ENCODE peak calls at places on chromosomes 5 and 9, in seven cellular contexts. One of them, this sample, is unnamed. For H3K4me1, the result is how much of the 10 kb centered on the place peaks cover.

GRCh38 chr5:123546657-123547056 is 34.7 kb downstream of the CSNK1G3 start:
- DNase-seq in MM.1S: no peak
- DNase-seq in tibial nerve: no peak
- DNase-seq in left ventricle myocardium inferior: no peak
- DNase-seq in effector memory CD4-positive, alpha-beta T cell: no peak
- DNase-seq in lower lobe of right lung: no peak
- DNase-seq in psoas muscle: no peak
- DNase-seq in this sample: no peak

GRCh38 chr9:137141050-137141810 is 2.3 kb downstream of the GRIN1 start:
- DNase-seq in MM.1S: no peak
- DNase-seq in tibial nerve: no peak
- DNase-seq in left ventricle myocardium inferior: no peak
- DNase-seq in effector memory CD4-positive, alpha-beta T cell: no peak
- DNase-seq in lower lobe of right lung: no peak
- DNase-seq in psoas muscle: no peak
- DNase-seq in this sample: no peak

GRCh38 chr9:121975801-121976277 is 117.3 kb downstream of the TTLL11 start:
- DNase-seq in MM.1S: no peak
- DNase-seq in tibial nerve: no peak
- DNase-seq in left ventricle myocardium inferior: no peak
- DNase-seq in effector memory CD4-positive, alpha-beta T cell: no peak
- DNase-seq in lower lobe of right lung: no peak
- DNase-seq in psoas muscle: no peak
- DNase-seq in this sample: no peak

GRCh38 chr9:107588393-107588792 is 98.8 kb upstream of the KLF4 start:
- DNase-seq in MM.1S: no peak
- DNase-seq in tibial nerve: no peak
- DNase-seq in left ventricle myocardium inferior: no peak
- DNase-seq in effector memory CD4-positive, alpha-beta T cell: no peak
- DNase-seq in lower lobe of right lung: no peak
- DNase-seq in psoas muscle: no peak
- DNase-seq in this sample: no peak

GRCh38 chr5:36624277-36624676 is 17.9 kb downstream of the SLC1A3 start:
- DNase-seq in MM.1S: no peak
- DNase-seq in tibial nerve: no peak
- DNase-seq in left ventricle myocardium inferior: peak
- DNase-seq in effector memory CD4-positive, alpha-beta T cell: no peak
- DNase-seq in lower lobe of right lung: no peak
- DNase-seq in psoas muscle: peak
- DNase-seq in this sample: no peak

GRCh38 chr9:4225291-4226119 is 74.4 kb downstream of the GLIS3 start:
- DNase-seq in MM.1S: no peak
- DNase-seq in tibial nerve: no peak
- DNase-seq in left ventricle myocardium inferior: no peak
- DNase-seq in effector memory CD4-positive, alpha-beta T cell: no peak
- DNase-seq in lower lobe of right lung: no peak
- DNase-seq in psoas muscle: no peak
- DNase-seq in this sample: no peak

GRCh38 chr5:55037046-55037771 is 13.2 kb downstream of the GZMK start:
- DNase-seq in MM.1S: no peak
- DNase-seq in tibial nerve: no peak
- DNase-seq in left ventricle myocardium inferior: no peak
- DNase-seq in effector memory CD4-positive, alpha-beta T cell: no peak
- DNase-seq in lower lobe of right lung: no peak
- DNase-seq in psoas muscle: no peak
- DNase-seq in this sample: no peak

GRCh38 chr5:72195581-72195980 is 88.3 kb downstream of the MAP1B start:
- DNase-seq in MM.1S: no peak
- DNase-seq in tibial nerve: no peak
- DNase-seq in left ventricle myocardium inferior: no peak
- DNase-seq in effector memory CD4-positive, alpha-beta T cell: no peak
- DNase-seq in lower lobe of right lung: no peak
- DNase-seq in psoas muscle: no peak
- DNase-seq in this sample: no peak

GRCh38 chr5:36457511-36458260 is 148.7 kb upstream of the SLC1A3 start:
- DNase-seq in MM.1S: no peak
- DNase-seq in tibial nerve: no peak
- DNase-seq in left ventricle myocardium inferior: no peak
- DNase-seq in effector memory CD4-positive, alpha-beta T cell: no peak
- DNase-seq in lower lobe of right lung: no peak
- DNase-seq in psoas muscle: no peak
- DNase-seq in this sample: no peak

GRCh38 chr9:93041108-93041802 is 17.2 kb upstream of the SUSD3 start:
- DNase-seq in MM.1S: no peak
- DNase-seq in tibial nerve: no peak
- DNase-seq in left ventricle myocardium inferior: no peak
- DNase-seq in effector memory CD4-positive, alpha-beta T cell: no peak
- DNase-seq in lower lobe of right lung: no peak
- DNase-seq in psoas muscle: no peak
- DNase-seq in this sample: no peak
- H3K4me1 ChIP-seq in MM.1S: under half
- H3K4me1 ChIP-seq in tibial nerve: under half
- H3K4me1 ChIP-seq in left ventricle myocardium inferior: under half
- H3K4me1 ChIP-seq in effector memory CD4-positive, alpha-beta T cell: under half
- H3K4me1 ChIP-seq in lower lobe of right lung: under half
- H3K4me1 ChIP-seq in psoas muscle: under half
- H3K4me1 ChIP-seq in this sample: under half

GRCh38 chr5:61301345-61301744 is 30.7 kb upstream of the ZSWIM6 start:
- DNase-seq in MM.1S: no peak
- DNase-seq in tibial nerve: no peak
- DNase-seq in left ventricle myocardium inferior: no peak
- DNase-seq in effector memory CD4-positive, alpha-beta T cell: no peak
- DNase-seq in lower lobe of right lung: no peak
- DNase-seq in psoas muscle: no peak
- DNase-seq in this sample: no peak
- H3K4me1 ChIP-seq in MM.1S: under half
- H3K4me1 ChIP-seq in tibial nerve: under half
- H3K4me1 ChIP-seq in left ventricle myocardium inferior: half or more
- H3K4me1 ChIP-seq in effector memory CD4-positive, alpha-beta T cell: under half
- H3K4me1 ChIP-seq in lower lobe of right lung: under half
- H3K4me1 ChIP-seq in psoas muscle: under half
- H3K4me1 ChIP-seq in this sample: under half

GRCh38 chr9:128899566-128900322 is 17.8 kb downstream of the LRRC8A start:
- DNase-seq in MM.1S: no peak
- DNase-seq in tibial nerve: no peak
- DNase-seq in left ventricle myocardium inferior: no peak
- DNase-seq in effector memory CD4-positive, alpha-beta T cell: no peak
- DNase-seq in lower lobe of right lung: no peak
- DNase-seq in psoas muscle: no peak
- DNase-seq in this sample: no peak

GRCh38 chr9:128902351-128903078 is 18.3 kb upstream of the PHYHD1 start:
- DNase-seq in MM.1S: peak
- DNase-seq in tibial nerve: no peak
- DNase-seq in left ventricle myocardium inferior: peak
- DNase-seq in effector memory CD4-positive, alpha-beta T cell: peak
- DNase-seq in lower lobe of right lung: peak
- DNase-seq in psoas muscle: no peak
- DNase-seq in this sample: peak

GRCh38 chr9:128903079-128903461 is 17.7 kb upstream of the PHYHD1 start:
- DNase-seq in MM.1S: no peak
- DNase-seq in tibial nerve: no peak
- DNase-seq in left ventricle myocardium inferior: no peak
- DNase-seq in effector memory CD4-positive, alpha-beta T cell: no peak
- DNase-seq in lower lobe of right lung: no peak
- DNase-seq in psoas muscle: no peak
- DNase-seq in this sample: no peak

GRCh38 chr9:128901822-128902221 is 19.0 kb upstream of the PHYHD1 start:
- DNase-seq in MM.1S: no peak
- DNase-seq in tibial nerve: no peak
- DNase-seq in left ventricle myocardium inferior: no peak
- DNase-seq in effector memory CD4-positive, alpha-beta T cell: no peak
- DNase-seq in lower lobe of right lung: no peak
- DNase-seq in psoas muscle: no peak
- DNase-seq in this sample: no peak

DNA sequence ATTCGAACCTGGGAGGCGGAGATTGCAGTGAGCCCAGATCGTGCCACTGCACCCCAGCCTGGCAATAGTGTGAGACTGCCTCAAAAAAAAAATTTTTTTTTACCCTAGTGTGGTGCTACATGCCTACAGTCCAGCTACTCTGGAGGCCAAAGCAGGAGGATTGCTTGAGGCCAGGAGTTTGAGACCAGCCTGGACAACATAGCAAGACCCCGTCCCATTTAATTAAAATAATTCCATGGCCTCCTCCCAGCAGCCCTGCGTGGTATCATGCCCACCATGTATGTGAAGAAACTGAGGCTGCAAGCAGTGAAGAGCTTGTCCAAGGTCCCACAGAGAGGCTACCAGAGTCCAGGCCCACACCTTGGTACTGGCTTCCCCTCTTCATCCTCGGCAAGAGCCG is 19.4 kb upstream of the PHYHD1 start:
- DNase-seq in MM.1S: no peak
- DNase-seq in tibial nerve: no peak
- DNase-seq in left ventricle myocardium inferior: no peak
- DNase-seq in effector memory CD4-positive, alpha-beta T cell: no peak
- DNase-seq in lower lobe of right lung: no peak
- DNase-seq in psoas muscle: no peak
- DNase-seq in this sample: no peak
- H3K4me1 ChIP-seq in MM.1S: under half
- H3K4me1 ChIP-seq in tibial nerve: under half
- H3K4me1 ChIP-seq in left ventricle myocardium inferior: half or more
- H3K4me1 ChIP-seq in effector memory CD4-positive, alpha-beta T cell: half or more
- H3K4me1 ChIP-seq in lower lobe of right lung: half or more
- H3K4me1 ChIP-seq in psoas muscle: under half
- H3K4me1 ChIP-seq in this sample: under half

GRCh38 chr5:17679597-17680187 is 45.4 kb downstream of the TAF11L14 start:
- DNase-seq in MM.1S: no peak
- DNase-seq in tibial nerve: no peak
- DNase-seq in left ventricle myocardium inferior: no peak
- DNase-seq in effector memory CD4-positive, alpha-beta T cell: no peak
- DNase-seq in lower lobe of right lung: no peak
- DNase-seq in psoas muscle: no peak
- DNase-seq in this sample: no peak
- H3K4me1 ChIP-seq in MM.1S: under half
- H3K4me1 ChIP-seq in tibial nerve: under half
- H3K4me1 ChIP-seq in left ventricle myocardium inferior: under half
- H3K4me1 ChIP-seq in effector memory CD4-positive, alpha-beta T cell: under half
- H3K4me1 ChIP-seq in lower lobe of right lung: under half
- H3K4me1 ChIP-seq in psoas muscle: under half
- H3K4me1 ChIP-seq in this sample: under half

DNA sequence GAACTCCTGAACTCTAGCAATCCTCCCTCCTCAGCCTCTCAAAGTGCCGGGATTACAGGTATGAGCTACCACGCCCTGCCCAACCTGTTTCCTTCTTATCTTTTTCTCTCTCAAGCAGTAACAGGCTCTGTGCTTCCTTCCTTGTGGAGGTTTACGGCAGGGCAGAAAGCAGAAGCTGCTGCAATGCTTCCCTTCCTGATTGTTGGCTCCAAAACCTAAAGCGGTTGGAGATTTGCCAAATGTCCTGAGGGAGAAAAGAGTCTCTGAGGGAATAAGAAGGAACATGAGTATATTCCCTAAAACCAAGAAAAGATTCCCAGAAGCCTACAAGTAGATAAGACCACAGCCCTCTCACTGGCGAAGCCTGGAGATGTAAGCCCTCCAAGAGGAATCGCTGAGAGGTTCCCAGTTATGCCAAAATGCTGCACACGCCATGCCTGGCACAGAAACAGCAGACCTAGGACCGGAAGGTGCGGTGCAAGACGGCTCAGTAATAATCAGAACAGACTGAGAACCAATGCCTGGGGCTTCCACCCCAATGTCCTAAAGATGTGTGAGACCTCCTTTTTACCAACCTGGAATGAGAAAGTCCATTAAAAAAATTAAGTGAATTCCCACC is 73.2 kb downstream of the APTX start:
- DNase-seq in MM.1S: no peak
- DNase-seq in tibial nerve: no peak
- DNase-seq in left ventricle myocardium inferior: no peak
- DNase-seq in effector memory CD4-positive, alpha-beta T cell: no peak
- DNase-seq in lower lobe of right lung: no peak
- DNase-seq in psoas muscle: no peak
- DNase-seq in this sample: no peak
- H3K4me1 ChIP-seq in MM.1S: under half
- H3K4me1 ChIP-seq in tibial nerve: under half
- H3K4me1 ChIP-seq in left ventricle myocardium inferior: under half
- H3K4me1 ChIP-seq in effector memory CD4-positive, alpha-beta T cell: under half
- H3K4me1 ChIP-seq in lower lobe of right lung: under half
- H3K4me1 ChIP-seq in psoas muscle: under half
- H3K4me1 ChIP-seq in this sample: under half

DNA sequence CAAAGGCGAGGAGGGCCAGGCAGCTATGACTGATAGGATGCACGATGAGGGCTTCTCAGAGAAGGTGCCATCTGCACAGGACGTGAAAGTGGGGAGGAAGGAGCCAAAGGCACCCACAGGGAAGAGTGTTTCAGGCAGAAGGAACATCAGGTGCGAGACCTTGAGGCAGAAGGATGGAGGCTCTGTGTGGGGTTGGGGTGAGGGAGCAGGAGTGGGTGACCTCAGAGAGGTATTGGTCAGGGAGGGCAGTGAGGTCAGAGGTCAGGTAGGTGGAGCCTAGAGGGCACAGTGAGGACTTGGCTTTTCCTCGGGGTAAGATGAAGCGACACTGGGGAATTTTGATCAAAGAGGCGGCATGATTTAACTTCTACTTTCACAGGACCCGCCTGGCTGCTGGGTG is 64.7 kb upstream of the XPA start:
- DNase-seq in MM.1S: no peak
- DNase-seq in tibial nerve: no peak
- DNase-seq in left ventricle myocardium inferior: no peak
- DNase-seq in effector memory CD4-positive, alpha-beta T cell: no peak
- DNase-seq in lower lobe of right lung: no peak
- DNase-seq in psoas muscle: no peak
- DNase-seq in this sample: no peak
- H3K4me1 ChIP-seq in MM.1S: under half
- H3K4me1 ChIP-seq in tibial nerve: under half
- H3K4me1 ChIP-seq in left ventricle myocardium inferior: under half
- H3K4me1 ChIP-seq in effector memory CD4-positive, alpha-beta T cell: under half
- H3K4me1 ChIP-seq in lower lobe of right lung: under half
- H3K4me1 ChIP-seq in psoas muscle: under half
- H3K4me1 ChIP-seq in this sample: under half

This sample was measured in ascending aorta.